ENCODE peak calls at places on chromosomes 2 and 18, in six cellular contexts. O is cardiac fibroblast, E is AML-193, A is fibroblast of lung, F is tibial nerve, C is anterior cingulate cortex. N is an unnamed sample.

GRCh38 chr2:150548527-150548926 is 61.1 kb upstream of the RND3 start:
- DNase-seq in O (peak), A (peak), E (no peak), C (no peak), F (no peak), N (no peak)

GRCh38 chr18:54775686-54776085 is 52.6 kb upstream of the RAB27B start:
- DNase-seq in E (no peak), A (peak), O (peak), C (no peak), F (no peak), N (no peak)

GRCh38 chr2:130728007-130728454 is 839 bp upstream of the GPR148 start:
- DNase-seq in A (peak), C (no peak), F (no peak), O (no peak), E (peak), N (no peak)

GRCh38 chr18:8982416-8983183 is 119.9 kb upstream of the NDUFV2 start:
- DNase-seq in F (no peak), E (peak), O (peak), C (no peak), A (peak), N (no peak)

GRCh38 chr2:32864761-32865160 is 82.0 kb upstream of the LTBP1 start:
- DNase-seq in O (peak), E (no peak), F (no peak), A (peak), C (no peak), N (no peak)

GRCh38 chr2:33373986-33374385 is 102.5 kb upstream of the RASGRP3 start:
- DNase-seq in C (no peak), O (peak), A (peak), F (no peak), E (no peak), N (no peak)

GRCh38 chr18:44679912-44680270 is 797 bp upstream of the SETBP1 start:
- DNase-seq in E (no peak), A (peak), O (peak), C (peak), F (peak), N (no peak)

GRCh38 chr2:194867328-194867727 is 789.7 kb upstream of the SLC39A10 start:
- DNase-seq in C (no peak), F (no peak), E (peak), O (peak), A (peak), N (no peak)

GRCh38 chr2:162301151-162301804 is 17.2 kb downstream of the IFIH1 start:
- DNase-seq in E (peak), C (no peak), O (peak), A (peak), F (peak), N (no peak)

GRCh38 chr2:181810823-181811695 is 80.5 kb upstream of the ITPRID2 start:
- DNase-seq in C (no peak), A (peak), E (peak), O (peak), F (no peak), N (no peak)

GRCh38 chr18:28729321-28729720 is 552.4 kb upstream of the CDH2 start:
- DNase-seq in O (peak), E (no peak), A (no peak), F (no peak), C (no peak), N (no peak)

GRCh38 chr18:13268035-13268700 is 49.6 kb downstream of the LDLRAD4 start:
- DNase-seq in E (no peak), O (peak), F (no peak), A (peak), C (no peak), N (no peak)

GRCh38 chr2:72934683-72935610 is 17.6 kb downstream of the EMX1 start:
- DNase-seq in O (no peak), C (no peak), F (no peak), A (no peak), E (peak), N (no peak)